ENCODE peak calls at places on chromosomes 1 and 21, in ten cellular contexts. L is activated naive CD8-positive, alpha-beta T cell treated with anti-CD3 and anti-CD28 coated beads, Interleukin-2, amount 10 ng/mL, durations not matched to agents 7 days and 5 days; Q is CMK; J is small intestine; P is NCI-H146; U is D721Med; Y is heart left ventricle; B is psoas muscle; X is NCI-H524; M is T-helper 1 cell. C is an unnamed sample.

GRCh38 chr1:91885331-91885715 is 628 bp downstream of the TGFBR3 start:
- DNase-seq in M (peak), Y (peak), P (peak), B (peak), X (no peak), U (no peak), Q (no peak), L (peak), J (peak), C (peak)

GRCh38 chr21:43866233-43866632 is 1.2 kb downstream of the AGPAT3 start:
- DNase-seq in X (no peak), U (no peak), M (peak), J (peak), Y (peak), L (peak), B (peak), P (no peak), Q (no peak), C (peak)

GRCh38 chr1:220595179-220595578 is 67.2 kb downstream of the MARK1 start:
- DNase-seq in L (no peak), X (no peak), B (no peak), P (no peak), Y (no peak), M (no peak), U (no peak), Q (no peak), J (no peak), C (no peak)

GRCh38 chr1:3430820-3431219 is 23.6 kb upstream of the ARHGEF16 start:
- DNase-seq in X (no peak), M (no peak), Q (no peak), B (peak), Y (no peak), L (no peak), J (no peak), P (no peak), U (no peak), C (no peak)

GRCh38 chr1:82994866-82995370 is 1004.0 kb downstream of the TTLL7 start:
- DNase-seq in B (no peak), U (no peak), P (no peak), J (no peak), Y (no peak), L (no peak), M (no peak), Q (no peak), X (no peak), C (no peak)

GRCh38 chr1:89934441-89934840 is 60.5 kb upstream of the ZNF326 start:
- DNase-seq in U (no peak), L (no peak), Y (no peak), X (no peak), B (no peak), M (no peak), J (no peak), P (no peak), Q (no peak), C (no peak)

GRCh38 chr1:93178418-93178817 is 1.8 kb downstream of the TMED5 start:
- DNase-seq in U (no peak), M (no peak), L (no peak), Y (no peak), B (no peak), Q (no peak), X (no peak), P (no peak), J (peak), C (no peak)

GRCh38 chr1:204344665-204345064 is 15.1 kb downstream of the PLEKHA6 start:
- DNase-seq in B (no peak), X (peak), U (no peak), M (no peak), Y (no peak), J (no peak), P (no peak), Q (no peak), L (no peak), C (no peak)

GRCh38 chr21:37208056-37208705 is 59.0 kb downstream of the VPS26C start:
- DNase-seq in Q (peak), Y (peak), B (peak), X (no peak), L (peak), M (no peak), J (peak), P (no peak), U (no peak), C (peak)

GRCh38 chr1:209311770-209312169 is 271.7 kb upstream of the CAMK1G start:
- DNase-seq in X (no peak), L (no peak), Q (no peak), P (no peak), B (no peak), M (no peak), Y (no peak), U (no peak), J (no peak), C (no peak)

GRCh38 chr1:191405417-191405816 is 752.8 kb upstream of the RGS18 start:
- DNase-seq in X (no peak), Q (no peak), B (no peak), P (no peak), J (no peak), L (no peak), M (no peak), U (no peak), Y (no peak), C (no peak)

GRCh38 chr1:154832384-154832783 is 37.7 kb downstream of the KCNN3 start:
- DNase-seq in P (no peak), L (no peak), B (no peak), Y (no peak), Q (no peak), U (no peak), J (no peak), M (no peak), X (no peak), C (no peak)

GRCh38 chr1:216045400-216045799 is 377.8 kb downstream of the USH2A start:
- DNase-seq in L (no peak), B (no peak), Y (no peak), P (no peak), J (no peak), M (no peak), U (no peak), X (no peak), Q (no peak), C (no peak)

GRCh38 chr21:39441502-39442475 is 3.8 kb downstream of the LCA5L start:
- DNase-seq in Y (no peak), X (peak), J (peak), L (no peak), Q (peak), M (no peak), U (no peak), B (no peak), P (peak), C (peak)

GRCh38 chr1:44316231-44316759 is 38.8 kb downstream of the ERI3 start:
- DNase-seq in M (no peak), Q (peak), U (no peak), J (no peak), P (peak), X (peak), L (no peak), B (no peak), Y (no peak), C (no peak)

GRCh38 chr1:224617410-224618361 is 1.6 kb downstream of the CNIH3 start:
- DNase-seq in Y (no peak), U (no peak), Q (no peak), B (no peak), P (no peak), M (no peak), X (no peak), L (peak), J (no peak), C (no peak)

GRCh38 chr21:46550511-46550941 is 54.4 kb downstream of the S100B start:
- DNase-seq in J (peak), U (no peak), Y (no peak), X (no peak), P (no peak), L (peak), Q (no peak), B (no peak), M (peak), C (peak)

GRCh38 chr1:18542351-18542750 is 61.6 kb downstream of the KLHDC7A start:
- DNase-seq in L (no peak), M (no peak), Q (no peak), J (no peak), B (no peak), X (no peak), Y (peak), P (no peak), U (no peak), C (no peak)

GRCh38 chr1:67144696-67145095 is 9.9 kb upstream of the C1orf141 start:
- DNase-seq in U (no peak), B (no peak), M (no peak), L (no peak), Y (no peak), J (no peak), X (no peak), P (no peak), Q (no peak), C (peak)

GRCh38 chr1:65997693-65998092 is 205.0 kb downstream of the PDE4B start:
- DNase-seq in Q (no peak), L (no peak), U (no peak), J (no peak), Y (no peak), B (no peak), M (no peak), X (no peak), P (no peak), C (no peak)

GRCh38 chr1:61120307-61120840 is 38.0 kb downstream of the NFIA start:
- DNase-seq in Y (no peak), L (no peak), Q (no peak), J (no peak), B (no peak), P (no peak), U (no peak), M (no peak), X (no peak), C (no peak)

GRCh38 chr1:202860744-202861419 is 28.1 kb downstream of the RABIF start:
- DNase-seq in J (peak), M (no peak), Y (peak), X (no peak), L (peak), Q (no peak), P (no peak), U (no peak), B (peak), C (no peak)

GRCh38 chr21:15894596-15894995 is 164.8 kb downstream of the USP25 start:
- DNase-seq in B (no peak), U (no peak), Q (no peak), Y (no peak), P (no peak), X (no peak), M (no peak), J (no peak), L (no peak), C (no peak)

GRCh38 chr21:34722684-34723300 is 54.0 kb downstream of the CLIC6 start:
- DNase-seq in Y (no peak), X (no peak), U (no peak), P (peak), M (no peak), Q (no peak), J (no peak), B (no peak), L (no peak), C (no peak)

GRCh38 chr1:206535853-206536188 is 28.5 kb downstream of the RASSF5 start:
- DNase-seq in L (no peak), Y (no peak), X (no peak), M (no peak), U (no peak), B (no peak), J (peak), P (no peak), Q (no peak), C (no peak)

GRCh38 chr1:30410153-30410851 is 313.1 kb downstream of the MATN1 start:
- DNase-seq in X (no peak), J (no peak), L (peak), P (no peak), Y (peak), M (no peak), U (no peak), B (no peak), Q (no peak), C (peak)

C was measured in activated CD4-positive, alpha-beta memory T cell treated with anti-CD3 and anti-CD28 coated beads, Interleukin-2, amount 10 ng/mL, durations not matched to agents 7 days and 5 days.